ENCODE peak calls at places on chromosome 19, in nine cellular contexts. T is CD4-positive, alpha-beta T cell; L is mucosa of descending colon; U is fibroblast of villous mesenchyme; S is BE2C; R is AG04449; E is endodermal cell; N is left ventricle myocardium inferior; D is lower leg skin. F is an unnamed sample.

GRCh38 chr19:10748924-10749434 is 31.1 kb downstream of the DNM2 start:
- DNase-seq in E (no peak), U (peak; percentile 68), S (peak; percentile 98), D (no peak), L (peak; percentile 86), R (no peak), N (peak; percentile 49), T (no peak), F (no peak)

GRCh38 chr19:17865364-17866311 is 5.9 kb downstream of the RPL18A start:
- DNase-seq in T (no peak), E (peak; percentile 78), U (no peak), N (no peak), D (no peak), L (peak; percentile 87), R (no peak), S (no peak), F (no peak)

GRCh38 chr19:35639321-35639639 is 2.3 kb upstream of the ETV2 start:
- DNase-seq in R (no peak), S (no peak), L (no peak), E (no peak), N (no peak), U (no peak), T (no peak), D (no peak), F (no peak)

GRCh38 chr19:35784401-35785086 is 9.2 kb downstream of the ARHGAP33 start:
- DNase-seq in L (no peak), R (no peak), E (peak; percentile 97), T (no peak), U (no peak), N (no peak), S (no peak), D (no peak), F (no peak)

GRCh38 chr19:39171479-39172465 is 25.0 kb upstream of the NCCRP1 start:
- DNase-seq in S (peak; percentile 55), U (no peak), L (no peak), N (no peak), D (no peak), R (no peak), E (no peak), T (no peak), F (no peak)

GRCh38 chr19:29623726-29624488 is 17.8 kb downstream of the POP4 start:
- DNase-seq in E (no peak), N (no peak), U (no peak), L (no peak), S (no peak), R (no peak), T (no peak), D (no peak), F (no peak)

GRCh38 chr19:18897108-18898029 is 1.4 kb upstream of the CERS1 start:
- DNase-seq in N (no peak), R (no peak), D (no peak), U (no peak), S (no peak), L (no peak), E (no peak), T (no peak), F (no peak)

GRCh38 chr19:35266904-35267817 is 1.6 kb upstream of the USF2 start:
- DNase-seq in L (peak; percentile 59), E (peak; percentile 76), U (peak; percentile 32), N (peak; percentile 66), D (peak; percentile 57), R (no peak), T (peak; percentile 41), S (peak; percentile 39), F (peak; percentile 47)

GRCh38 chr19:10968527-10969081 is 7.8 kb downstream of the SMARCA4 start:
- DNase-seq in T (no peak), D (no peak), L (peak; percentile 60), S (no peak), E (no peak), R (no peak), N (no peak), U (no peak), F (no peak)

DNA sequence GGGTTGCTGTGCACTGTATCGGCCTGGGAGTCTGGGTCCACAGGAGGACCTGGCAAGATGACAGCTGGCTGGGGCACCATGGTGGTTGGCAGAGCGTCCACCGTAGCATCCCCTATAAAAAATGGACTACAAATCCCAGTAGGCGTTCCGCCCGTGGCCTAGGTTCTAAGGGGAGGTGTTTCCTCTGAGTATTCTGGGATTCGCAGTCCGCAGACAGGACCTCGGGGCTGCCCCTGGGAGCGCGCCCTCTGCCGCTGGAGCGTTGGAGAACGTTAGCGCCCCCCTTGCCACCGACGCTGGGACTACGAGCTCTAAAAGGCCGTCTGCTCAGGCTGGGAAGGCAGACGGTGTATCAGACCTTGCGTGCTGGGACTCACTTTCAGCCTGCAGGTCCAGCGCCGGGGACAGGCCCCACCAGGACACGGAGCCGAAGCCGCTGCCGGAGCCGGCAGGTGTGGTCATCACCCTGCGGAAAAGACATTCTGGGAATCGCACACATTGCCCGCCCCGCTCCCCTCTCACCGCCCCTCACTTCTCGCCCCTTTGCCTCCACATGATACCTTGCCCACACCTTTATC is 372 bp downstream of the DNAAF3 start:
- DNase-seq in U (peak; percentile 65), N (peak; percentile 47), L (peak; percentile 67), R (no peak), D (no peak), S (peak; percentile 84), T (no peak), E (peak; percentile 95), F (peak; percentile 88)
- TF ChIP-seq CTCF in U (peak; percentile 53), N (peak; percentile 57), L (no peak), R (peak; percentile 80), D (no peak), S (peak; percentile 77), T (no peak), E (peak; percentile 90), F (peak; percentile 29)

GRCh38 chr19:38034153-38034835 is 127.3 kb downstream of the SIPA1L3 start:
- DNase-seq in R (no peak), T (no peak), N (no peak), S (no peak), E (no peak), U (peak; percentile 33), D (peak; percentile 34), L (peak; percentile 32), F (no peak)

GRCh38 chr19:38035515-38036495 is 128.8 kb downstream of the SIPA1L3 start:
- DNase-seq in E (no peak), S (peak; percentile 28), U (peak; percentile 31), D (no peak), R (no peak), T (no peak), L (no peak), N (no peak), F (no peak)

GRCh38 chr19:38032951-38033350 is 125.9 kb downstream of the SIPA1L3 start:
- DNase-seq in R (no peak), N (no peak), T (no peak), L (no peak), D (no peak), E (no peak), S (no peak), U (peak; percentile 48), F (no peak)

GRCh38 chr19:38032151-38032550 is 125.1 kb downstream of the SIPA1L3 start:
- DNase-seq in T (no peak), R (no peak), D (no peak), S (no peak), N (no peak), U (peak; percentile 37), L (no peak), E (no peak), F (no peak)

DNA sequence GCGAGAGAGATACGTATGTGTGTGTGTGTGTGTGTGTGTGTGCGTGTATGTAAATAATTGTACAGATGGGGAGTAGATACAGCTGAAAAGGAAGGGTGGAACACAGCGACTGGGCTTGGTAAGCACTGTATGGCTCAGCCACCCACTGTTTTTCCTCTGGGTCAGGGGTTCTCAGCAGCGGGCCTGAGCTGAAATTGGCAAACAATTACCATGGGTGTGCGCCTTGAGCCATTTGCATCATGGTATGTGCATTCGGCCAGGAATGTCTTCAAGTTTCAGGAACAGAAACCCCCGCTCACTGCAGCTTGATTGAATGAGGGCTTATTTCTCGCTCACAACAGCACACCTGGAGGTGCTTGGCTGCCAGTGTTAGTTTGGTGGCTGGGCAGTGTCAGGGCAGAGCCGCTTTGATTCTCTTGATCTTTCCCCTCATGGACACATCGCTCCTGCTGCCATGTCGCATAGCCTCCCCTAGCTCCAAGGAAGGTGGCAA is 126.7 kb downstream of the SIPA1L3 start:
- DNase-seq in D (no peak), R (no peak), T (no peak), N (no peak), E (peak; percentile 70), U (no peak), S (no peak), L (peak; percentile 19), F (no peak)
- TF ChIP-seq CTCF in D (no peak), R (no peak), T (no peak), N (no peak), E (peak; percentile 60), U (no peak), S (no peak), L (no peak), F (no peak)

GRCh38 chr19:40908981-40909380 is 26.9 kb upstream of the CYP2A7 start:
- DNase-seq in E (no peak), N (no peak), U (peak; percentile 69), L (peak; percentile 59), T (no peak), R (no peak), S (no peak), D (no peak), F (peak; percentile 44)
- TF ChIP-seq CTCF in E (peak; percentile 39), N (no peak), U (peak; percentile 68), L (no peak), T (peak; percentile 21), R (no peak), S (no peak), D (no peak), F (no peak)

GRCh38 chr19:15812059-15812722 is 3.3 kb downstream of the OR10H1 start:
- DNase-seq in T (peak; percentile 36), E (no peak), D (no peak), S (no peak), N (no peak), R (no peak), U (no peak), L (peak; percentile 59), F (no peak)
- TF ChIP-seq CTCF in T (peak; percentile 43), E (no peak), D (no peak), S (no peak), N (no peak), R (no peak), U (no peak), L (no peak), F (no peak)

GRCh38 chr19:1244693-1245451 is 3.3 kb downstream of the ATP5F1D start:
- DNase-seq in U (no peak), R (no peak), S (no peak), L (peak; percentile 76), T (no peak), D (peak; percentile 69), N (peak; percentile 87), E (no peak), F (no peak)

GRCh38 chr19:1245468-1245867 is 2.9 kb upstream of the MIDN start:
- DNase-seq in U (no peak), N (no peak), D (no peak), T (no peak), S (no peak), L (peak; percentile 41), R (no peak), E (no peak), F (no peak)

GRCh38 chr19:1243768-1244692 is 2.5 kb downstream of the ATP5F1D start:
- DNase-seq in D (peak; percentile 85), N (peak; percentile 87), T (peak; percentile 85), E (peak; percentile 95), R (no peak), U (peak; percentile 85), L (peak; percentile 90), S (peak; percentile 91), F (peak; percentile 90)

GRCh38 chr19:1247747-1248453 is 483 bp upstream of the MIDN start:
- DNase-seq in S (no peak), E (peak; percentile 87), R (no peak), T (peak; percentile 65), N (peak; percentile 77), D (peak; percentile 57), U (peak; percentile 83), L (peak; percentile 77), F (peak; percentile 65)

GRCh38 chr19:1245884-1246816 is 2.2 kb upstream of the MIDN start:
- DNase-seq in L (peak; percentile 76), E (peak; percentile 68), U (no peak), R (no peak), T (no peak), D (no peak), N (peak; percentile 89), S (no peak), F (no peak)
- TF ChIP-seq CTCF in L (no peak), E (no peak), U (no peak), R (no peak), T (no peak), D (no peak), N (no peak), S (no peak), F (no peak)